ENCODE peak calls at places on chromosome 11, in ten cellular contexts. S is sigmoid colon, Q is stomach, E is H1, V is K562, B is GM12891, U is GM12892, J is HCT116, W is breast epithelium, Y is transverse colon. G is an unnamed sample.

GRCh38 chr11:70796601-70797000 is 398.3 kb downstream of the CTTN start:
- DNase-seq in S (no peak), Q (no peak), E (no peak), V (peak), B (no peak), U (no peak), J (peak), W (no peak), Y (no peak), G (no peak)

GRCh38 chr11:12147827-12148226 is 37.4 kb downstream of the MICAL2 start:
- DNase-seq in S (no peak), Q (no peak), E (no peak), V (no peak), B (no peak), U (no peak), J (no peak), W (no peak), Y (no peak), G (no peak)

GRCh38 chr11:107545101-107545514 is 20.4 kb downstream of the ALKBH8 start:
- DNase-seq in S (no peak), Q (no peak), E (no peak), V (no peak), B (no peak), U (no peak), J (peak), W (no peak), Y (no peak), G (no peak)

GRCh38 chr11:121514401-121514981 is 61.7 kb upstream of the SORL1-AS1 start:
- DNase-seq in S (no peak), Q (no peak), E (no peak), V (no peak), B (no peak), U (no peak), J (no peak), W (no peak), Y (no peak), G (no peak)

GRCh38 chr11:86696004-86696403 is 23.6 kb upstream of the ME3 start:
- DNase-seq in S (no peak), Q (no peak), E (no peak), V (no peak), B (no peak), U (no peak), J (peak), W (no peak), Y (no peak), G (no peak)

GRCh38 chr11:36231300-36231699 is 57.9 kb downstream of the COMMD9 start:
- DNase-seq in S (no peak), Q (no peak), E (no peak), V (no peak), B (no peak), U (no peak), J (no peak), W (no peak), Y (no peak), G (no peak)

GRCh38 chr11:2574553-2575535 is 125.0 kb downstream of the KCNQ1OT1 start:
- DNase-seq in S (peak), Q (peak), E (no peak), V (no peak), B (no peak), U (no peak), J (no peak), W (peak), Y (peak), G (peak)

GRCh38 chr11:56531856-56532255 is 11.2 kb downstream of the OR5M11 start:
- DNase-seq in S (no peak), Q (no peak), E (no peak), V (no peak), B (no peak), U (no peak), J (no peak), W (no peak), Y (no peak), G (no peak)

GRCh38 chr11:57240757-57241156 is 3.7 kb upstream of the APLNR start:
- DNase-seq in S (no peak), Q (no peak), E (no peak), V (no peak), B (no peak), U (no peak), J (no peak), W (no peak), Y (no peak), G (no peak)

GRCh38 chr11:75263944-75264349 is 23.4 kb downstream of the TPBGL start:
- DNase-seq in S (peak), Q (no peak), E (no peak), V (no peak), B (no peak), U (no peak), J (no peak), W (no peak), Y (peak), G (peak)

GRCh38 chr11:15901046-15901445 is 455.3 kb downstream of the SOX6 start:
- DNase-seq in S (no peak), Q (no peak), E (no peak), V (no peak), B (no peak), U (no peak), J (no peak), W (no peak), Y (no peak), G (no peak)

GRCh38 chr11:47532597-47533213 is 20.2 kb downstream of the CELF1 start:
- DNase-seq in S (no peak), Q (no peak), E (no peak), V (peak), B (no peak), U (no peak), J (no peak), W (no peak), Y (no peak), G (no peak)

GRCh38 chr11:117953029-117953671 is 23.9 kb upstream of the TMPRSS13 start:
- DNase-seq in S (no peak), Q (no peak), E (no peak), V (peak), B (no peak), U (no peak), J (no peak), W (no peak), Y (no peak), G (peak)

GRCh38 chr11:2704896-2705606 is 5.3 kb upstream of the KCNQ1OT1 start:
- DNase-seq in S (peak), Q (no peak), E (no peak), V (no peak), B (no peak), U (no peak), J (no peak), W (no peak), Y (no peak), G (peak)

GRCh38 chr11:124725719-124726105 is 14.0 kb upstream of the NRGN start:
- DNase-seq in S (no peak), Q (no peak), E (no peak), V (no peak), B (no peak), U (no peak), J (no peak), W (no peak), Y (no peak), G (no peak)

GRCh38 chr11:43706631-43707030 is 26.1 kb downstream of the HSD17B12 start:
- DNase-seq in S (no peak), Q (no peak), E (no peak), V (no peak), B (no peak), U (no peak), J (no peak), W (no peak), Y (no peak), G (no peak)

GRCh38 chr11:116454020-116454645 is 318.7 kb downstream of the BUD13 start:
- DNase-seq in S (peak), Q (peak), E (no peak), V (peak), B (peak), U (no peak), J (no peak), W (peak), Y (peak), G (no peak)

GRCh38 chr11:67584205-67584880 is 731 bp downstream of the GSTP1 start:
- DNase-seq in S (peak), Q (peak), E (no peak), V (peak), B (no peak), U (no peak), J (no peak), W (peak), Y (peak), G (peak)

GRCh38 chr11:44286268-44286880 is 23.6 kb downstream of the ALX4 start:
- DNase-seq in S (no peak), Q (peak), E (no peak), V (peak), B (peak), U (peak), J (peak), W (no peak), Y (peak), G (peak)

GRCh38 chr11:77200869-77201268 is 72.8 kb downstream of the MYO7A start:
- DNase-seq in S (peak), Q (peak), E (no peak), V (no peak), B (no peak), U (no peak), J (no peak), W (no peak), Y (no peak), G (peak)

GRCh38 chr11:69640260-69640994 is 529 bp upstream of the CCND1 start:
- DNase-seq in S (peak), Q (peak), E (no peak), V (no peak), B (no peak), U (no peak), J (no peak), W (no peak), Y (peak), G (peak)
- TF ChIP-seq POLR2AphosphoS5 in S (peak), Q (no peak), E (no peak), V (no peak), B (no peak), U (no peak), J (no peak), W (no peak), Y (no peak), G (no peak)

DNA sequence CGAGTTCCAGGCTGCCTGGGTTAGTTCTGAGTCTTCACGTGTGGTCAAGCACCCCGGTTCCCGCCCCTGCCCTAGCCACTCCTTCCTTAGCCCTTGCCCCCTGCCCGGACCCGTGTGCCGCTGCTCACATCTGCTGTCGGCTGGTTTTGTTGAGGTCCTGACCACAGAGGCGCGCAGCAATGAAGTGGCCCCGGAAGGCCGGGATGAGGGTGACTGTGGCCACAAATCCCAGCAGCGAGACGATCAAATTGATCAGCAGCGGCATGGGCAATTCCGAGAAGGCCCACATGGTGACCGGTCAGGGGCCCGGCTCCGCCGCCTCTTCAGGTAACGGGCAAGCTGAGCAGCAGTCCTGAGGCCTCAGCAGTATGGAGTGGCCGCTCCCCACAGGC is 290 bp downstream of the DPAGT1 start:
- DNase-seq in S (no peak), Q (no peak), E (no peak), V (peak), B (no peak), U (no peak), J (no peak), W (no peak), Y (peak), G (no peak)
- TF ChIP-seq POLR2A in S (no peak), Q (no peak), E (no peak), V (no peak), B (no peak), U (no peak), J (no peak), W (no peak), Y (no peak), G (no peak)

GRCh38 chr11:110968348-110969062 is 256.3 kb upstream of the ARHGAP20 start:
- DNase-seq in S (no peak), Q (no peak), E (no peak), V (no peak), B (no peak), U (no peak), J (no peak), W (no peak), Y (no peak), G (no peak)

GRCh38 chr11:110962907-110963306 is 250.7 kb upstream of the ARHGAP20 start:
- DNase-seq in S (no peak), Q (no peak), E (no peak), V (no peak), B (no peak), U (no peak), J (no peak), W (no peak), Y (no peak), G (no peak)

GRCh38 chr11:110960167-110960566 is 247.9 kb upstream of the ARHGAP20 start:
- DNase-seq in S (no peak), Q (no peak), E (no peak), V (no peak), B (no peak), U (no peak), J (no peak), W (no peak), Y (no peak), G (no peak)

GRCh38 chr11:110971110-110971509 is 258.9 kb upstream of the ARHGAP20 start:
- DNase-seq in S (no peak), Q (no peak), E (no peak), V (no peak), B (no peak), U (no peak), J (no peak), W (no peak), Y (no peak), G (no peak)

GRCh38 chr11:110966131-110966530 is 253.9 kb upstream of the ARHGAP20 start:
- DNase-seq in S (no peak), Q (no peak), E (no peak), V (no peak), B (no peak), U (no peak), J (no peak), W (no peak), Y (no peak), G (no peak)
- TF ChIP-seq POLR2AphosphoS5 in S (no peak), Q (no peak), E (no peak), V (no peak), B (no peak), U (no peak), J (no peak), W (no peak), Y (no peak), G (no peak)

GRCh38 chr11:5234390-5234834 is at the start of gene HBD:
- DNase-seq in S (no peak), Q (no peak), E (no peak), V (no peak), B (no peak), U (no peak), J (no peak), W (no peak), Y (no peak), G (no peak)
- TF ChIP-seq POLR2A in S (no peak), Q (no peak), E (no peak), V (no peak), B (no peak), U (no peak), J (no peak), W (no peak), Y (no peak), G (no peak)

GRCh38 chr11:102604011-102604410 is 21.1 kb downstream of the MMP20 start:
- DNase-seq in S (no peak), Q (no peak), E (no peak), V (no peak), B (no peak), U (no peak), J (no peak), W (no peak), Y (no peak), G (no peak)

GRCh38 chr11:102600666-102601065 is 24.5 kb downstream of the MMP20 start:
- DNase-seq in S (no peak), Q (no peak), E (no peak), V (no peak), B (no peak), U (no peak), J (no peak), W (no peak), Y (no peak), G (no peak)

GRCh38 chr11:102603576-102603975 is 21.6 kb downstream of the MMP20 start:
- DNase-seq in S (no peak), Q (no peak), E (no peak), V (no peak), B (no peak), U (no peak), J (no peak), W (no peak), Y (no peak), G (no peak)

GRCh38 chr11:102604875-102605274 is 20.3 kb downstream of the MMP20 start:
- DNase-seq in S (no peak), Q (no peak), E (peak), V (no peak), B (no peak), U (no peak), J (no peak), W (no peak), Y (no peak), G (no peak)

GRCh38 chr11:102603091-102603490 is 22.0 kb downstream of the MMP20 start:
- DNase-seq in S (no peak), Q (no peak), E (no peak), V (no peak), B (no peak), U (no peak), J (peak), W (peak), Y (no peak), G (no peak)
- TF ChIP-seq POLR2AphosphoS5 in S (peak), Q (no peak), E (no peak), V (no peak), B (no peak), U (no peak), J (peak), W (peak), Y (no peak), G (no peak)

DNA sequence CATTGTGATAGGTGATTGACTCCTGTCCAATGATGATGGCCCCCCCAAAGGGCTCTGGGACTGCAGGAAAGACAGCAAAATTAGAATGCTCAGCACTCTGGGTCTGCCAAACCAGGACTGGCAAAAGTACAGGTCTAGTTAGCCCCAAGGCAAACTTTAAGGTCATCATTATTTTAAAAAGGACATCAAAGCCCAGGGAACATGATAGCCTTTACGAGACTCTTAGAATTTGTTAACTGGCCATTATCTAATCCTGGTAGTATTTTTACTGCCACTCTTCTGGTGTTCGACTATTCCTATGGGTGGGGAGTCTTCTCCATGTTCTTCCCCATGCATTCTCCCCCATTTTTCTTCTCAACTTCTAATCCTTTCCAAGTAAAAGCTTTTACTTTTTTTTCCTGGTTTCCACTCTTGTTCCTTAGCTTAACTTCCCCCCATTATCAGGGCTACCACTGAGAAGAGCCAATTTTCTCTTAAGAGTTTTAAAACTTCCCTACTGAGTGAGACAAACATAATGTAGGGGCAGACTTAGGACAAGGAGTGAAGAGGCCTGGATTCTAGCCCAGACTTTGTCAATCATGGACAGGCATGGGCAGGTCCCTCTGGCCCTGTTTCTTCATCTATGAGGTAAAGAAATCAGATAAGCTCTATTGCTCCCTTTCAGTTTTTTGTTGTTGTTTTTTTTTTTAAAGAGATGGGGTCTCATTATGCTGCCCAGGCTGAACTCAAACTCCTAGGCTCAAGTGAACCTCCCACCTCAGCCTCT is 7.1 kb downstream of the DDB1 start:
- DNase-seq in S (no peak), Q (no peak), E (no peak), V (no peak), B (no peak), U (no peak), J (no peak), W (no peak), Y (no peak), G (no peak)
- TF ChIP-seq POLR2A in S (no peak), Q (no peak), E (no peak), V (no peak), B (no peak), U (no peak), J (no peak), W (no peak), Y (no peak), G (no peak)

G was measured in spleen.